ENCODE peak calls at places on chromosome 6, in five cellular contexts. X, Z, F, W and O are unnamed samples.

GRCh38 chr6:16649895-16650294 is 111.4 kb downstream of the ATXN1 start:
- DNase-seq in F (no peak), Z (no peak), X (no peak), W (no peak), O (no peak)

GRCh38 chr6:163408352-163408991 is 6.0 kb upstream of the QKI start:
- DNase-seq in W (no peak), X (no peak), F (peak), Z (no peak), O (no peak)

GRCh38 chr6:21828689-21829088 is 235.1 kb downstream of the SOX4 start:
- DNase-seq in F (no peak), W (no peak), Z (no peak), X (no peak), O (no peak)

GRCh38 chr6:113481441-113481840 is 375.7 kb upstream of the MARCKS start:
- DNase-seq in W (no peak), Z (peak), X (no peak), F (peak), O (peak)

GRCh38 chr6:129765008-129765407 is 55.0 kb upstream of the ARHGAP18 start:
- DNase-seq in W (no peak), Z (no peak), F (no peak), X (no peak), O (no peak)

GRCh38 chr6:74066168-74066871 is 370.3 kb downstream of the CD109 start:
- DNase-seq in Z (peak), X (peak), W (no peak), F (no peak), O (peak)

GRCh38 chr6:25136879-25137278 is 142.3 kb upstream of the CARMIL1 start:
- DNase-seq in X (no peak), W (no peak), F (no peak), Z (no peak), O (no peak)

GRCh38 chr6:169654590-169655391 is 47.0 kb downstream of the WDR27 start:
- DNase-seq in Z (peak), F (no peak), X (no peak), W (peak), O (peak)

GRCh38 chr6:135995160-135995898 is 143.8 kb downstream of the PDE7B start:
- DNase-seq in W (no peak), F (no peak), X (peak), Z (peak), O (peak)

GRCh38 chr6:48318670-48319069 is 207.7 kb upstream of the PTCHD4 start:
- DNase-seq in W (no peak), X (no peak), Z (peak), F (no peak), O (no peak)

GRCh38 chr6:151352410-151353399 is 38.7 kb downstream of the ZBTB2 start:
- DNase-seq in W (no peak), X (no peak), Z (no peak), F (no peak), O (no peak)

GRCh38 chr6:43622541-43622940 is 6.5 kb downstream of the GTPBP2 start:
- DNase-seq in X (no peak), F (no peak), Z (no peak), W (no peak), O (no peak)

GRCh38 chr6:147759088-147759487 is 250.6 kb downstream of the SAMD5 start:
- DNase-seq in Z (peak), X (peak), W (no peak), F (no peak), O (no peak)

GRCh38 chr6:84773431-84774173 is 9.2 kb upstream of the TBX18 start:
- DNase-seq in Z (no peak), X (no peak), W (no peak), F (peak), O (no peak)

GRCh38 chr6:34177181-34177591 is 31.3 kb upstream of the GRM4 start:
- DNase-seq in X (no peak), W (no peak), F (no peak), Z (no peak), O (no peak)

GRCh38 chr6:56549014-56549413 is 93.7 kb downstream of the DST start:
- DNase-seq in W (no peak), Z (no peak), X (no peak), F (no peak), O (peak)

GRCh38 chr6:167731731-167732422 is 94.8 kb upstream of the AFDN start:
- DNase-seq in F (no peak), Z (no peak), X (no peak), W (no peak), O (no peak)

GRCh38 chr6:15715060-15715459 is 52.2 kb upstream of the DTNBP1 start:
- DNase-seq in F (no peak), Z (no peak), W (no peak), X (no peak), O (peak)

GRCh38 chr6:41564448-41565142 is 18.4 kb downstream of the FOXP4 start:
- DNase-seq in Z (no peak), W (no peak), F (no peak), X (no peak), O (no peak)

GRCh38 chr6:53306819-53307347 is 41.9 kb downstream of the ELOVL5 start:
- DNase-seq in X (no peak), W (no peak), F (peak), Z (peak), O (peak)

GRCh38 chr6:107114872-107115694 is at the start of gene BEND3:
- DNase-seq in X (no peak), Z (no peak), W (no peak), F (peak), O (no peak)

GRCh38 chr6:26332408-26332807 is 32.6 kb upstream of the BTN3A2 start:
- DNase-seq in F (no peak), X (no peak), Z (no peak), W (no peak), O (no peak)
- H3K4me3 ChIP-seq in F (no peak), X (peak), Z (peak), W (peak), O (peak)

GRCh38 chr6:75208564-75209431 is 2.9 kb upstream of the COL12A1 start:
- DNase-seq in F (peak), Z (peak), X (peak), W (no peak), O (peak)
- H3K4me3 ChIP-seq in F (no peak), Z (no peak), X (peak), W (no peak), O (no peak)

GRCh38 chr6:160519603-160520042 is 144.5 kb downstream of the LPA start:
- DNase-seq in W (peak), Z (no peak), X (no peak), F (no peak), O (peak)
- H3K4me3 ChIP-seq in W (peak), Z (peak), X (peak), F (peak), O (peak)

DNA sequence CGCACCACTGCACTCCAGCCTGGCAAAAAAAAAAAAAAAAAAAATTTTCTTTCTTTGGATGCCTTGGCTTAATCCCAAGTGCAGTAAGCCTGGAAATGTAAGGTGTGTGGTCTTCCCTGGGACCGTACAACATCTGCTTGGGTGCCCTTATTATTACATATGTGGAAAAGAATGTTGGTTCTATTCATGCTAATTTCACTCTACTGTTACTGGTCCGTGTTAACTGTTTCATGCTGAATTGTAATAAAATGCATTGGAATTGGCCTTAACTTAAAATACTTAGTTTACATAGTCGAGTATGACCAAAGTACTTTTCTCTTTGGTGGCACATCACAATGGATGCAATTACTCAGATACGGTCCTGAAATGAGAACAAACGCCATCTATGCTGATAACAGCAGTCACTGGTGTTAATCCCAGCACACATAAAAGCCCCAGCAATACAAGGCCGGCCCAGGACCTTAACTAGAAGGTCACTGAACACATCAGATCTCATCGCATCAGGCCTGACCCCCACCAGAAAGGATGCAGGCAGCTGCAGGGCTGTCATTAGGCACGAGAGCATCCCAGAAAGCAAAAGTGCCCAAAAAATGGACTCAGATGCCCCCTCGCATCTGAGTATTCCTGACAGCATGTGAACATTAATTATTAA is 1.2 kb downstream of the SERPINB6 start:
- DNase-seq in W (no peak), Z (peak), X (no peak), F (no peak), O (no peak)
- H3K4me3 ChIP-seq in W (no peak), Z (peak), X (peak), F (peak), O (peak)

DNA sequence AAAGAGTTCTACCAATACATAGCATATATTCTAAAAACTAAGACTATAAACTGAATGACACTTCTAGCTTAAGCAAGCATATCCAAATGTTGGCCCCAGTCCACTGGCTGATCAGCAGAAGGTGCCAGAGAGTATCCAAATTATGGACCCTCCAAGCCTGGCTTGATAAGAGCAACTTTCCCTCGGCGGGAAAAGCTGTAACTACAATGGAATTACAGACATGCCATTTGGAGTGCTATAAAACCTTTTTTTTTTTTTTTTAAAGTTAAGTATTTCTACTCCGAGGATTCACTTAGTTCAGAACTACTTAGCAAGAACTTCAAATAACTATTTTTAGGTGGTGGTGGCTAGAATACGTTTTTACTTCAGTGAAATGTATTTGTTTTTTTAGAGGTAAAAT is 94.6 kb downstream of the EPB41L2 start:
- DNase-seq in Z (peak), X (no peak), F (no peak), W (no peak), O (no peak)
- H3K4me3 ChIP-seq in Z (no peak), X (no peak), F (no peak), W (no peak), O (no peak)

GRCh38 chr6:119109654-119110325 is 31.3 kb upstream of the FAM184A start:
- DNase-seq in F (no peak), X (no peak), Z (no peak), W (no peak), O (no peak)
- H3K4me3 ChIP-seq in F (no peak), X (no peak), Z (no peak), W (no peak), O (no peak)

DNA sequence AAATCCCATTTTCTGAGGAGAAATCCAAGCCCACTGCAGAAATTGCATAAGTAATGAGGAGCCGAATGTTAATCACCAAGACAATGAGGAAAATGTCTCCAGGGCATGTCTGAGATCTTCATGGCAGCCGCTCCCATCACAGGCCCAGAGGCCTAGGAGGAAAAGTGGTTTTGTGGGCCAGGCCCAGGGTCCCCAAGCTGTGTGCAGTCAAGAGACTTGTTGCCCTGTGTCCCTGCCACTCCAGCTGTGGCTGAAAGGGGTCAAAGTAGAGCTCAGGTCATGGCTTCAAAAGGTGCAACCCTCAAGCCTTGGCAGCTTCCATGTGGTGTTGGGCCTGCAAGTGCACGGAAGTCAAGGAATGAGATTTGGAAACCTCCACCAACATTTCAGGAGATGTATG is 276.6 kb downstream of the KHDRBS2 start:
- DNase-seq in X (no peak), Z (no peak), F (no peak), W (no peak), O (no peak)
- H3K4me3 ChIP-seq in X (no peak), Z (no peak), F (no peak), W (no peak), O (no peak)

DNA sequence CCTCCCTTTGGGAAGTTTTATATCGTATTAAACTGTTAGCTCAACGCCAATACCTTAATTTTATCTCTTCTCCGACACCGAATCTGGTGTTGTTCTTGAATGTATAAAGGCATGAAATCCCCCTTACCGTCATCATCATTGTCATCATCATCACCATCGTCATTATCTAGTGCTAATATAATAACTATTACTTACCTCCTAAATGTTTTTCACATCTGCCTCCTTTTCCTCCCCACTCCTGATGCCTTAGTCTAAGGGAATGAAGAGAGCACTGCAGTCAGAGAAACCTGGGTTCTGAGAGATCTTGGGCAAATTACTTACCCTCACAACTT is 691 bp upstream of the ZBTB24 start:
- DNase-seq in Z (no peak), W (no peak), F (no peak), X (no peak), O (peak)
- H3K4me3 ChIP-seq in Z (peak), W (peak), F (peak), X (peak), O (peak)